ENCODE peak calls at places on chromosomes 1 and 21, in four cellular contexts. D is aorta; G is psoas muscle; P is effector memory CD4-positive, alpha-beta T cell. B is an unnamed sample.

GRCh38 chr1:109892476-109893368 is 17.9 kb upstream of the CSF1 start:
- DNase-seq in D (no peak), G (no peak), P (no peak), B (no peak)

GRCh38 chr1:11158291-11158690 is 30.9 kb upstream of the ANGPTL7 start:
- DNase-seq in D (no peak), G (no peak), P (no peak), B (no peak)

GRCh38 chr1:154474802-154475201 is 27.2 kb upstream of the TDRD10 start:
- DNase-seq in D (peak; percentile 70), G (no peak), P (no peak), B (no peak)

GRCh38 chr1:200488375-200489165 is 78.7 kb upstream of the ZNF281 start:
- DNase-seq in D (no peak), G (no peak), P (peak; percentile 30), B (peak; percentile 59)

GRCh38 chr1:191963781-191964455 is 194.3 kb upstream of the RGS18 start:
- DNase-seq in D (no peak), G (no peak), P (no peak), B (no peak)

GRCh38 chr1:56577859-56578663 is 1.3 kb downstream of the PLPP3 start:
- DNase-seq in D (peak; percentile 76), G (peak; percentile 42), P (no peak), B (peak; percentile 84)

GRCh38 chr1:46815133-46815532 is 16.3 kb downstream of the CYP4B1 start:
- DNase-seq in D (no peak), G (no peak), P (no peak), B (no peak)

GRCh38 chr1:44170281-44170823 is 28.9 kb upstream of the KLF18 start:
- DNase-seq in D (no peak), G (no peak), P (no peak), B (no peak)

GRCh38 chr1:67683306-67683705 is 1.7 kb upstream of the GADD45A start:
- DNase-seq in D (no peak), G (no peak), P (no peak), B (no peak)

GRCh38 chr1:34757386-34757785 is 2.2 kb upstream of the GJB4 start:
- DNase-seq in D (no peak), G (no peak), P (no peak), B (no peak)

GRCh38 chr1:223233410-223234163 is 90.5 kb upstream of the TLR5 start:
- DNase-seq in D (no peak), G (no peak), P (no peak), B (peak; percentile 32)

GRCh38 chr21:37594472-37594951 is 227.9 kb downstream of the DYRK1A start:
- DNase-seq in D (no peak), G (no peak), P (no peak), B (no peak)

GRCh38 chr21:14773777-14774345 is 227.7 kb upstream of the SAMSN1 start:
- DNase-seq in D (peak; percentile 62), G (peak; percentile 20), P (peak; percentile 40), B (peak; percentile 57)

GRCh38 chr1:164659621-164660414 is 100.8 kb downstream of the PBX1 start:
- DNase-seq in D (no peak), G (no peak), P (no peak), B (peak; percentile 92)

GRCh38 chr1:14778882-14779594 is 180.6 kb downstream of the KAZN start:
- DNase-seq in D (peak; percentile 55), G (peak; percentile 20), P (no peak), B (peak; percentile 61)

GRCh38 chr1:118999348-119000071 is 11.4 kb upstream of the TBX15 start:
- DNase-seq in D (no peak), G (no peak), P (no peak), B (no peak)

GRCh38 chr1:71850515-71850914 is 431.8 kb downstream of the NEGR1 start:
- DNase-seq in D (no peak), G (no peak), P (no peak), B (no peak)

GRCh38 chr1:205275916-205276315 is 45.6 kb downstream of the NUAK2 start:
- DNase-seq in D (no peak), G (no peak), P (no peak), B (no peak)

GRCh38 chr1:11736746-11737639 is 1.1 kb downstream of the AGTRAP start:
- DNase-seq in D (peak; percentile 72), G (peak; percentile 84), P (peak; percentile 20), B (peak; percentile 52)

GRCh38 chr1:109151146-109151545 is 37.2 kb downstream of the ELAPOR1 start:
- DNase-seq in D (no peak), G (peak; percentile 19), P (no peak), B (peak; percentile 61)

GRCh38 chr1:170657275-170657853 is 6.6 kb upstream of the PRRX1 start:
- DNase-seq in D (no peak), G (no peak), P (no peak), B (no peak)

GRCh38 chr1:91650764-91651163 is 150.1 kb downstream of the CDC7 start:
- DNase-seq in D (peak; percentile 82), G (peak; percentile 80), P (no peak), B (no peak)

GRCh38 chr21:27513016-27513415 is 546.1 kb upstream of the ADAMTS5 start:
- DNase-seq in D (no peak), G (no peak), P (no peak), B (no peak)

GRCh38 chr1:85692730-85693314 is 15.4 kb downstream of the ZNHIT6 start:
- DNase-seq in D (no peak), G (no peak), P (no peak), B (no peak)

GRCh38 chr1:22995774-22996173 is 19.9 kb downstream of the TEX46 start:
- DNase-seq in D (no peak), G (no peak), P (no peak), B (no peak)

GRCh38 chr1:83064589-83065242 is 934.2 kb downstream of the TTLL7 start:
- DNase-seq in D (no peak), G (no peak), P (no peak), B (no peak)

GRCh38 chr1:203390298-203390697 is 39.4 kb upstream of the FMOD start:
- DNase-seq in D (no peak), G (no peak), P (no peak), B (no peak)

GRCh38 chr1:235831148-235831547 is 35.6 kb downstream of the LYST start:
- DNase-seq in D (peak; percentile 61), G (no peak), P (no peak), B (no peak)

DNA sequence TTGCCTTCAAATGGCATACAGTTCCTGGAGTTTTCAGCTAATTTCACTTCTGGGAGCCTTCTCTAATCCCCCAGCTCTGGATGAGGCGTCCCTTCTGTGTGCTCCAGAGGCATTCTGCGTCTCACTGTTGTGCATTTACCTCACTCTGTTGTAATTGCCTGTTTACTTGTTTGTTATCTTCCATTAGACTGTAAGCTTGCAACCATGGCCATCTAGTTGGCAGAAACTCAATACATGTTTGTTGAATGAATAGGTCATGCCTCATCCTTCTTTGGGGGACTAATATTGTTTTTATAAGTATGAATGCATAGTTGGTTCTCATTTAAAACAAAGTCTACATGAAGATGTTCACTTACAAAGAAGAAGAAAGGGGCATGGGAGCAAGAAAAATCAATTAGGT is 5.8 kb downstream of the RGL1 start:
- DNase-seq in D (no peak), G (no peak), P (no peak), B (no peak)
- H3K4me1 ChIP-seq in D (peaks cover 2% of the 10 kb centered on the region), G (peaks cover 4% of the 10 kb centered on the region), P (peaks cover 4% of the 10 kb centered on the region), B (no peaks in the 10 kb centered on the region)

DNA sequence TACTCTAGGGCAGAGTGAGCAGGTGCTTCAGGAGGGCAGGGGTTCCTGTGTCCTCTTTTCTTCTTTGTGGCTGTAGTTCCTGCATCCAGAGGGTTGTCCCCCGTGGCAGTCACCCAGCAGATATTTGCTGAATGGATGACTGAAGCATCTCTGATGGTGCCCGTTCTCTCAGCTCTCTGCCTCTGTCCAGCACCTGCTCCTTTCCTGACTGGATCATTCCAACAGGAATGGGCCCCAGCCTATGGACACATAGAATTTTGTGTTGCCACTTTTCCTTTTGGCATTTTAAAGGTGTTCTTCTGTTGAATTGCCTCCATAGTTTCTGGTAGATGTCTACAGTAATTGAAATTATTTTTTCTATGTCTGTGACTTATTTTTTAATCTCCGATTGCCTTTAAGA is 372.5 kb upstream of the C1orf174 start:
- DNase-seq in D (no peak), G (no peak), P (no peak), B (no peak)
- H3K9me3 ChIP-seq in D (peaks cover 11% of the 10 kb centered on the region), G (no peaks in the 10 kb centered on the region), P (peaks cover 3% of the 10 kb centered on the region), B (no peaks in the 10 kb centered on the region)

GRCh38 chr1:162855461-162856150 is 5.4 kb downstream of the CCDC190 start:
- DNase-seq in D (no peak), G (no peak), P (no peak), B (no peak)
- H3K4me1 ChIP-seq in D (peaks cover 11% of the 10 kb centered on the region), G (no peaks in the 10 kb centered on the region), P (no peaks in the 10 kb centered on the region), B (no peaks in the 10 kb centered on the region)

DNA sequence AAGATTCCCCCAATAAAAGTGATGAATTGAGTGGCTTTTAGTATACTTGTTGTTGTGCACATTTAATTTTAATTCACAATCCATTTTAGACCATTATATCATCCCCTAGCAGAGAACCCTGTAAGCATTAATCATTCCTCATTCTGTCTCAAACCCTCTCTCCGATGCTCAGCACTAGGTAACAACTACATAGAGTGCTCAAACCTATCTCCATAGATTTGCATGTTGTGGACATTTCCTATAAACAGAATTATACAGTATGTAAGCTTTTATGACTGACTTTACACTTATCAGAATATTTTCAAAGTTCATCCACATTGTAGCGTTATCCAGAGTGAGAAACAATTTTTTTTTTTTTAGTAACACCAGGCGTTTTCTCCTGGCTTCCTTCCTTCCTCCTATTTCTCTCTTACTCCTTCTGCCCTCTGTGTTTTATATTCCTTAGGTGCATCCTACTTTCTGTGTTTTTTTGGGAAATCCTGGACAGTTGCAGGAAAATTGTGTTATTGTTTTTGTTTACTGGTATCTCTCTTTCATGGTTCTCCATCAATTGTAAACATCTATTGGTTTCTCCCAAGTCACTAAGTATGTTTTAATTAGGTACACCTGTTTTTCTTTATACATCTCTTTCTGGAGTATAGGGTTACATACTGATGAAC is 1528.0 kb upstream of the TPTE start:
- DNase-seq in D (no peak), G (no peak), P (no peak), B (no peak)
- H3K9me3 ChIP-seq in D (peaks cover 3% of the 10 kb centered on the region), G (no peaks in the 10 kb centered on the region), P (no peaks in the 10 kb centered on the region), B (no peaks in the 10 kb centered on the region)

DNA sequence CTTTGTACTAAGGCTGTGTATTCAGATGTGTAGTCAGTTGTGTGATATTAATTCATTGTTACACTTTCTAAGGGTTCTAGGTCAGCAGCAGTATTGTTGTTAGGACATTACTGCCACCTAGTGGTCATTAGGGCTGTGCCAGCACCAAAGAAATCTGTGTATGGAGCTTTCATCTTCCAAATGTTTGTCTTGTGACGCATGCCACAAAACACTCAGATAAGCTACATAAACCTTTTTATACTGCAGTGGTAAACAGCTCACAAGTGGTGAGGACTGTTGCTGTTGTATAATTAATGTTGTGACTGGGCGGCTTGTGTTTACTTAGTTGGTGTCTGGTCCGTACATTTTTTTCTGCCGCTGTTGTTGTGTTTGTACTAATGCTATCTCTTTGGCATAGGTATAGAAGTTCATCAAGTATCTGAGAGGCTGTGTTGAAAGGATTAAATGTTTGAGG is 51.7 kb downstream of the S1PR1 start:
- DNase-seq in D (peak; percentile 71), G (peak; percentile 27), P (peak; percentile 56), B (no peak)
- H3K4me1 ChIP-seq in D (no peaks in the 10 kb centered on the region), G (no peaks in the 10 kb centered on the region), P (peaks cover 69% of the 10 kb centered on the region), B (no peaks in the 10 kb centered on the region)

GRCh38 chr21:32925098-32925497 is 100.6 kb upstream of the OLIG2 start:
- DNase-seq in D (no peak), G (no peak), P (no peak), B (no peak)
- H3K9me3 ChIP-seq in D (peaks cover 3% of the 10 kb centered on the region), G (peaks cover 7% of the 10 kb centered on the region), P (peaks cover 3% of the 10 kb centered on the region), B (no peaks in the 10 kb centered on the region)

DNA sequence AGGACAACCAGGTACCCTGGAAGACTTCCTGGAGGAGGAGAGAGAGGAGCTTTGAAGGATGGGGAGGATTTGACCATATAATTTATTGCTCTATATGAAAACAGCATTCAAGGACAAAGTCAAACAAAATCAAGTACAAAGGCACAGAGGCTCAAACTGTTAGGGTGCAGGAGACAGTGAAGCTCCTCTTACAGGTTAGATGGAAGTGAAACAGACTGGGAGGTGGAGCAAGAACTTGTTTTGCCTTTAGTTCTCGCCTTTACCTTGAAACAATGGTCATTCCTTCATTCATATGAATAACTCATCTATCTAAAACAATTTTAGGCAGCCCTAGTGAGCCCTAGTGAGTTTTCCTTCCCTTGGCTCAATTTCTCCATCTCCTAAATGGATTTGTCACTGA is 199.6 kb downstream of the HIVEP3 start:
- DNase-seq in D (no peak), G (no peak), P (no peak), B (no peak)
- H3K4me1 ChIP-seq in D (no peaks in the 10 kb centered on the region), G (peaks cover 4% of the 10 kb centered on the region), P (no peaks in the 10 kb centered on the region), B (no peaks in the 10 kb centered on the region)

B was measured in pancreas.